ENCODE peak calls at places on chromosomes 1 and 21, in four cellular contexts. K, V, S and D are unnamed samples. For H3K4me1, the result is how much of the 10 kb centered on the place peaks cover.

GRCh38 chr1:56156937-56157336 is 422.4 kb downstream of the PLPP3 start:
- DNase-seq in K (no peak), V (no peak), S (no peak), D (no peak)

GRCh38 chr1:235161685-235162327 is 756 bp upstream of the RBM34 start:
- DNase-seq in K (no peak), V (no peak), S (no peak), D (no peak)

GRCh38 chr1:209583408-209583807 is at the start of gene CAMK1G:
- DNase-seq in K (no peak), V (no peak), S (peak), D (no peak)

GRCh38 chr1:33960496-33960895 is 96.6 kb downstream of the HMGB4 start:
- DNase-seq in K (no peak), V (no peak), S (no peak), D (no peak)

GRCh38 chr1:46539968-46540367 is 11.5 kb downstream of the KNCN start:
- DNase-seq in K (no peak), V (no peak), S (peak), D (no peak)

GRCh38 chr1:210201671-210202070 is 30.9 kb upstream of the SERTAD4 start:
- DNase-seq in K (no peak), V (no peak), S (peak), D (no peak)

GRCh38 chr21:30577766-30578165 is 12.4 kb downstream of the KRTAP22-2 start:
- DNase-seq in K (no peak), V (no peak), S (no peak), D (no peak)

GRCh38 chr1:29057700-29058099 is 66.0 kb downstream of the TMEM200B start:
- DNase-seq in K (no peak), V (no peak), S (no peak), D (no peak)

GRCh38 chr1:47507921-47508894 is 70.4 kb downstream of the FOXD2 start:
- DNase-seq in K (peak), V (no peak), S (peak), D (peak)

GRCh38 chr1:94332952-94333351 is 85.2 kb upstream of the ABCD3 start:
- DNase-seq in K (no peak), V (peak), S (peak), D (no peak)

GRCh38 chr1:94332516-94332915 is 85.7 kb upstream of the ABCD3 start:
- DNase-seq in K (no peak), V (no peak), S (no peak), D (no peak)

GRCh38 chr1:94329276-94329675 is 88.9 kb upstream of the ABCD3 start:
- DNase-seq in K (no peak), V (no peak), S (peak), D (no peak)

GRCh38 chr1:94327001-94327685 is 89.8 kb upstream of the ARHGAP29 start:
- DNase-seq in K (no peak), V (peak), S (peak), D (no peak)

DNA sequence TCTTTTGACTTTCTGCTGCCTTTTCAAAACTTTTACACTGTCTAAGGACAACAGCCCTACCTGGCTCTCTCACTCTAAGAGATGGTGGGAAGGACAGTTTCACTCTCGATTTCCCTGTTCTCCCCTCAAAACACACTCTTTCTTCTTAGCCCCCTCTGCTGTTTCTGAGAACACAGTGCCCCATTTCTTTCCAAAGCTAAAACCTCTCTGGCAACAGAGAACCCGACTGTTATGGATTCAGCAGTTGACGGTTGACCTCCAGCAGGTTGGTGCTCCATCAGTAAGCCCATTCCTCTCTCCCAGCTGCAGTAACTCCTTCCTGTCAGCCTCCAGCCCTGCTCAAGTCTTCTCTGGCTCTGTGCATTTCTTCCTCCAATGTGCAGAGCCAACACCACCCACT is 88.2 kb upstream of the ABCD3 start:
- DNase-seq in K (no peak), V (peak), S (peak), D (no peak)
- H3K4me1 ChIP-seq in K (half or more), V (half or more), S (half or more), D (under half)

GRCh38 chr1:207807395-207808321 is 55.8 kb downstream of the CD46 start:
- DNase-seq in K (peak), V (no peak), S (no peak), D (no peak)
- H3K4me1 ChIP-seq in K (half or more), V (under half), S (under half), D (half or more)

DNA sequence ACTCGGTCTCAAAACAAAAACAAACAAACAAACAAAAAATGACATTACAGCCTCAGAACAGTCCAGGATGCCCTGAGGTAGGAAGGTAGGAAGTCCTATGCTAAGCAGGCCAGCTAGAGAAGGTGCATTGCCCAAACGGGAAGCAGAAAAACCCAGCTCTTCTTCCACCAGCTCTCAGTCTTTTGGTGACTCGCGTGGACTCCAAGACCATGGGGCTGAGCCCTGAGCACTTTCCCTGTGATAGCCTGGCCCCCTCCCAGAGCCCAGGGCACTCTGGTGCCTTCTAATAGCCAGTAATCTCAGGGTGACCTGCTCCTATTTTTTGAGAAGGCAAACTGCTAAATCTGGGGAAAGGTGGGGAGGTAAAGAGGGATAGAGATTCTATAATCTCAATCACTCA is 16.1 kb downstream of the PHLDA3 start:
- DNase-seq in K (peak), V (no peak), S (no peak), D (no peak)
- H3K4me1 ChIP-seq in K (under half), V (under half), S (half or more), D (under half)

DNA sequence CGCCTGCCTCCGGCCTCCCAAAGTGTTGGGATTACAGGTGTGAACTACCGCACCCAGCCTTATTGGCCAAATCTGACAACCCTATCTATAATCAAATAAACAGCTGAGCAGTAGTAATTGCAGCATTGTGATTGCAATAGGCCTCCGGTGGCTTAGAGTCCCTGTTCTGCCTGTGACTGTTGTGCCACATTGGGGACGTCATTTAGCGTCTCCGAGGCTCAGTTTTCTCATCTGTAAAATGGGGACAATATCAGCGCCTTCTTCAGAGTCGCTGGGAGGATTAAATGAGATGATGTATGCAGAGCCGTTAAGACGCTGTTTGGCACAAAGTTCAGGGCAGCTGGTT is 528 bp upstream of the CAPN2 start:
- DNase-seq in K (no peak), V (no peak), S (no peak), D (no peak)
- H3K4me1 ChIP-seq in K (half or more), V (half or more), S (under half), D (under half)

GRCh38 chr1:205314986-205315618 is 6.4 kb downstream of the NUAK2 start:
- DNase-seq in K (no peak), V (no peak), S (no peak), D (no peak)

GRCh38 chr1:205310981-205311704 is 10.4 kb downstream of the NUAK2 start:
- DNase-seq in K (no peak), V (no peak), S (no peak), D (no peak)

GRCh38 chr1:205312866-205313680 is 8.5 kb downstream of the NUAK2 start:
- DNase-seq in K (no peak), V (no peak), S (no peak), D (no peak)

GRCh38 chr1:205316179-205316578 is 5.4 kb downstream of the NUAK2 start:
- DNase-seq in K (no peak), V (no peak), S (no peak), D (no peak)

DNA sequence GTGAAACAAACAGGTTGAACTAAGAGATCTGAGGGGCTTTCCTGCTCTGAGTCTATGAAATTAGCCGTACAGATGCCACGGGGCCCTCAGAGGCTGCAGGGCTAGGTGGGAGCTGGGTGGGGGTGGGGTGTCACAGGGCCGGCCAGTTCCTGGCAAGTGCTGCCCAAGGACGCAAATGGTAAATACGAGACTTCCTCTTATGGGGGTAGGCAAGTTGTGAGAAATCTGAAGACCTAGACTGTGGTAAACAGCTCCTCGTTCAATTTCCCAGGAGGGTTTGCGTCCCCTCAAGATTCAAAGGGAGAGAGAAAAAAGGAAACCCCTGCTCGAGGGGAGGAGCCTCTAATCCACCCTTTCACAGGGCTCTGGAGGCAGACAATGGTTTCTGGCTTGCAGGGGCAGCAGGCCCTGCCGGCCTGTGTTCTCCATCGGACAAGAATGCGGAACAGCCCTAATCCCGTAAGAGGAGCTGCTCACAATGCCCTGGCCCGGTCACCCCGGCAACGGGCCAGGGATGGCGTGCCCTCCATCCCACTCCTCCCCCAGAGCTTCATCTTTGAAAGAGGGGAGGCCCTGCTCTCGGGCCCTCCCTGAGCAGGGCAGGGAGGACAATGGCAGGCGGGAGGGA is 7.8 kb downstream of the NUAK2 start:
- DNase-seq in K (peak), V (peak), S (no peak), D (peak)
- H3K4me1 ChIP-seq in K (under half), V (under half), S (under half), D (half or more)

GRCh38 chr1:119636500-119637089 is 11.5 kb downstream of the ZNF697 start:
- DNase-seq in K (no peak), V (no peak), S (no peak), D (no peak)

GRCh38 chr1:119633575-119634325 is 14.3 kb downstream of the ZNF697 start:
- DNase-seq in K (no peak), V (peak), S (no peak), D (no peak)

GRCh38 chr1:119632836-119633235 is 15.2 kb downstream of the ZNF697 start:
- DNase-seq in K (no peak), V (peak), S (no peak), D (no peak)

GRCh38 chr1:119637719-119638118 is 10.3 kb downstream of the ZNF697 start:
- DNase-seq in K (no peak), V (no peak), S (no peak), D (no peak)

GRCh38 chr1:119635801-119636390 is 12.2 kb downstream of the ZNF697 start:
- DNase-seq in K (no peak), V (peak), S (peak), D (no peak)
- H3K4me1 ChIP-seq in K (under half), V (half or more), S (under half), D (under half)